ENCODE peak calls at places on chromosomes 1 and 21, in nine cellular contexts. N, V, A, I, G, L, U, K and Q are unnamed samples.

GRCh38 chr1:208036177-208036808 is 125.4 kb upstream of the CD34 start:
- DNase-seq in N (peak; percentile 58), V (peak; percentile 18), A (no peak), I (peak; percentile 67), G (no peak), L (peak; percentile 44), U (peak; percentile 68), K (peak; percentile 45), Q (peak; percentile 4)

GRCh38 chr1:95021085-95021484 is 51.7 kb downstream of the ALG14 start:
- DNase-seq in N (no peak), V (no peak), A (no peak), I (no peak), G (no peak), L (no peak), U (peak; percentile 38), K (no peak), Q (no peak)

GRCh38 chr1:170891872-170892271 is 43.5 kb upstream of the MROH9 start:
- DNase-seq in N (no peak), V (no peak), A (no peak), I (no peak), G (no peak), L (no peak), U (peak; percentile 22), K (no peak), Q (no peak)

GRCh38 chr1:6438047-6438525 is 13.5 kb downstream of the ESPN start:
- DNase-seq in N (peak; percentile 88), V (no peak), A (peak; percentile 87), I (peak; percentile 94), G (peak; percentile 53), L (peak; percentile 82), U (peak; percentile 92), K (peak; percentile 45), Q (peak; percentile 68)

GRCh38 chr1:203196371-203196770 is 9.9 kb upstream of the CHI3L1 start:
- DNase-seq in N (no peak), V (no peak), A (no peak), I (peak; percentile 60), G (peak; percentile 35), L (no peak), U (no peak), K (no peak), Q (no peak)

GRCh38 chr1:201516511-201517127 is 9.7 kb upstream of the CSRP1 start:
- DNase-seq in N (no peak), V (no peak), A (no peak), I (no peak), G (no peak), L (no peak), U (no peak), K (no peak), Q (no peak)

GRCh38 chr21:32484706-32485380 is 72.3 kb downstream of the EVA1C start:
- DNase-seq in N (no peak), V (no peak), A (no peak), I (no peak), G (no peak), L (no peak), U (no peak), K (no peak), Q (no peak)

GRCh38 chr1:176206006-176206960 is 803 bp downstream of the COP1 start:
- DNase-seq in N (peak; percentile 63), V (no peak), A (peak; percentile 71), I (peak; percentile 80), G (peak; percentile 74), L (peak; percentile 67), U (peak; percentile 6), K (peak; percentile 41), Q (peak; percentile 62)

GRCh38 chr21:46189959-46190490 is 5.8 kb upstream of the SPATC1L start:
- DNase-seq in N (no peak), V (no peak), A (no peak), I (no peak), G (no peak), L (peak; percentile 2), U (no peak), K (no peak), Q (no peak)

GRCh38 chr1:198465201-198466144 is 75.0 kb downstream of the ATP6V1G3 start:
- DNase-seq in N (peak; percentile 20), V (no peak), A (peak; percentile 55), I (peak; percentile 78), G (peak; percentile 82), L (peak; percentile 56), U (peak; percentile 74), K (peak; percentile 66), Q (peak; percentile 62)

GRCh38 chr1:218525451-218526197 is 180.5 kb downstream of the TGFB2 start:
- DNase-seq in N (no peak), V (no peak), A (no peak), I (no peak), G (no peak), L (no peak), U (no peak), K (no peak), Q (no peak)

GRCh38 chr1:169928438-169929209 is 34.9 kb upstream of the SCYL3 start:
- DNase-seq in N (peak; percentile 28), V (peak; percentile 43), A (peak; percentile 54), I (peak; percentile 70), G (peak; percentile 69), L (peak; percentile 54), U (peak; percentile 61), K (peak; percentile 82), Q (peak; percentile 56)

GRCh38 chr1:11952455-11953109 is 18.1 kb downstream of the PLOD1 start:
- DNase-seq in N (no peak), V (no peak), A (no peak), I (no peak), G (peak; percentile 84), L (no peak), U (no peak), K (no peak), Q (no peak)

GRCh38 chr1:100455478-100456072 is 82.4 kb upstream of the GPR88 start:
- DNase-seq in N (peak; percentile 6), V (no peak), A (no peak), I (no peak), G (peak; percentile 50), L (peak; percentile 19), U (peak; percentile 51), K (peak; percentile 23), Q (peak; percentile 39)

GRCh38 chr1:110380667-110381283 is 10.1 kb downstream of the SLC16A4 start:
- DNase-seq in N (no peak), V (no peak), A (no peak), I (no peak), G (peak; percentile 34), L (no peak), U (no peak), K (no peak), Q (peak; percentile 40)

GRCh38 chr1:48979940-48980339 is 203.2 kb upstream of the BEND5 start:
- DNase-seq in N (no peak), V (no peak), A (no peak), I (no peak), G (no peak), L (no peak), U (no peak), K (peak; percentile 90), Q (no peak)

GRCh38 chr1:153877112-153877511 is 45.7 kb downstream of the GATAD2B start:
- DNase-seq in N (no peak), V (no peak), A (no peak), I (no peak), G (no peak), L (no peak), U (no peak), K (no peak), Q (no peak)

GRCh38 chr1:78333426-78334012 is 157.3 kb upstream of the PTGFR start:
- DNase-seq in N (no peak), V (peak; percentile 37), A (peak; percentile 40), I (peak; percentile 52), G (peak; percentile 35), L (peak; percentile 56), U (peak; percentile 32), K (no peak), Q (peak; percentile 19)

GRCh38 chr1:151568626-151569088 is 28.5 kb downstream of the TUFT1 start:
- DNase-seq in N (no peak), V (no peak), A (no peak), I (no peak), G (no peak), L (no peak), U (peak; percentile 92), K (no peak), Q (no peak)

GRCh38 chr1:220875233-220875632 is 4.0 kb upstream of the HLX start:
- DNase-seq in N (no peak), V (no peak), A (no peak), I (no peak), G (no peak), L (no peak), U (no peak), K (no peak), Q (no peak)
- TF ChIP-seq EZH2phosphoT487 in N (no peak), V (no peak), A (no peak), I (no peak), G (no peak), L (no peak), U (no peak), K (no peak), Q (no peak)

DNA sequence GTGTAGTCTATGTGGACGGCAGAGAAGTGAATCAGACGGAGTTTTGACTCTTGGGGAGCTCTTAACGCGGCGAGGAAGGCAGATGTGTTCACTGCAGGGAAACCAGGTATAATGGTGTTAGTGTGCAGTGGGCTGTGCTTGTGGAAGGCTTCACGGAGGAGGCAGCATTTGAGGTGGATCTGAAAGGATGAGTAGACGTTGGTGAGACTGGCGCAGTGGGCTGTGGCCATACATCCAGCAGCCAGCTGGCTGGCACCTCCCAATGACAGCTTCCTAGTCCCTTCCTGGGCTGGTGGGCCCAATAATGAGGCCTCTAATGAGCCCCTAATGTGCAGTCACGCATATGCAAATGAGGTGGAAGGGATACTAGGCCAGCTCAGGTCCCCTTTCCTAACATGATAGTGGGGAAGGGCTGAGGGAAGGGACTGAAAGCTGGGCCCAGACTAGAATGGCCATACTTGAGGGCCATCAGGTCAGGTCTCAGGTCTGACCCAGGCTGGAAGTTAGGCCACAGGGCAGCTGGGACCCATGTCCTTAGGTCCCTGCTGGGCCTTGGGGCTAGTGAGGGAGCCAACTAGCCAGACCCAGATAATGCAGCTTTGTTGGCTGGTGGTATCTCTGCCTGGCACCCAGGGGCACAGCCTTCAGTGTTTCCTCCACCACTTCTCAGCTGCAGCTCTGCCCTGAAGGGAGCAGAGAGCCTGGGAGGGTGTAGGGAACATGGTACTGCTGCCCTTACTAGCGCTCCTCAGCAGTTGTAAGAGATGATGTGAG is 3.8 kb downstream of the MAP7D1 start:
- DNase-seq in N (no peak), V (no peak), A (no peak), I (no peak), G (no peak), L (no peak), U (no peak), K (no peak), Q (no peak)
- H3K79me2 ChIP-seq in N (peaks cover 98% of the 10 kb centered on the region), V (peaks cover 86% of the 10 kb centered on the region), A (peaks cover 82% of the 10 kb centered on the region), I (peaks cover 31% of the 10 kb centered on the region), G (peaks cover 97% of the 10 kb centered on the region), L (peaks cover 91% of the 10 kb centered on the region), U (peaks cover 88% of the 10 kb centered on the region), K (peaks cover 95% of the 10 kb centered on the region), Q (peaks cover 84% of the 10 kb centered on the region)

GRCh38 chr1:161100534-161100933 is 2.4 kb downstream of the KLHDC9 start:
- DNase-seq in N (no peak), V (no peak), A (no peak), I (no peak), G (no peak), L (no peak), U (no peak), K (no peak), Q (no peak)
- H3K4me1 ChIP-seq in N (peaks cover 7% of the 10 kb centered on the region), V (peaks cover 3% of the 10 kb centered on the region), A (no peaks in the 10 kb centered on the region), I (no peaks in the 10 kb centered on the region), G (peaks cover 17% of the 10 kb centered on the region), L (peaks cover 8% of the 10 kb centered on the region), U (peaks cover 23% of the 10 kb centered on the region), K (peaks cover 14% of the 10 kb centered on the region), Q (peaks cover 29% of the 10 kb centered on the region)

DNA sequence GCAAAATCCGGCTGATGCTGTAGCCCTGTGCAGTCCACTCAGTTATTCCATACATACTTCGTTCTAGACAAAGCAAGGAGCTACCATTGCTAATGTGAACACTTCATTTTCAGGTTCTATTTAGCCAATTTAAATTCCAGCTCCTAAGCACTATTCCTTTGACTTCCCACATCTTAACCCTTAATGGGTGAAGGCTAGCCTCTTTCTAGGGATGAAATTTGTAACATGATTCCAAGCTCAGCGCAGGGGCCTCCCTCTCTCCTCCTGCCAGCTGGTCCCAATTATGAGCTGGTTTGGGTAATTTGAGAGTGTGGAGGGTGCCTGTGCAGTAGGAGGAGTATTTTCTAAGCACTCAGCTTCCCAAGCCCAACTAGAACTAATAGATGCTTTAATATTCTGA is 53.9 kb upstream of the PTGFRN start:
- DNase-seq in N (peak; percentile 75), V (no peak), A (peak; percentile 36), I (no peak), G (peak; percentile 76), L (no peak), U (no peak), K (no peak), Q (no peak)
- TF ChIP-seq EZH2phosphoT487 in N (no peak), V (no peak), A (no peak), I (no peak), G (no peak), L (no peak), U (no peak), K (no peak), Q (no peak)